ENCODE peak calls at places on chromosomes 7 and 10, in five cellular contexts. A is erythroblast; F is activated naive CD4-positive, alpha-beta T cell treated with anti-CD3 and anti-CD28 coated beads for 36 hours; V is posterior cingulate gyrus; W is NCI-H748 treated with DMSO at 0.1 percent for 48 hours. I is an unnamed sample.
A peak's percentile ranks its signal among the peaks of the same experiment; 100 is the strongest.

GRCh38 chr10:52525761-52526160 is 211.7 kb downstream of the DKK1 start:
- DNase-seq in W (no peak), V (no peak), A (no peak), F (no peak), I (no peak)

GRCh38 chr10:94108200-94108599 is 114.5 kb downstream of the PLCE1 start:
- DNase-seq in A (no peak), V (no peak), W (no peak), F (peak; percentile 4), I (no peak)

GRCh38 chr10:9379183-9379582 is 1324.7 kb downstream of the GATA3 start:
- DNase-seq in A (no peak), W (no peak), V (peak; percentile 60), F (no peak), I (no peak)

GRCh38 chr10:133134411-133135115 is 25.5 kb upstream of the KNDC1 start:
- DNase-seq in V (peak; percentile 72), W (no peak), A (no peak), F (no peak), I (no peak)

GRCh38 chr7:55261386-55261770 is 103.8 kb upstream of the LANCL2 start:
- DNase-seq in V (peak; percentile 34), W (no peak), A (no peak), F (no peak), I (no peak)

GRCh38 chr10:60661627-60662026 is 116.7 kb upstream of the CDK1 start:
- DNase-seq in V (no peak), A (no peak), F (no peak), W (no peak), I (no peak)

GRCh38 chr7:77867208-77867915 is 68.8 kb downstream of the PHTF2 start:
- DNase-seq in A (no peak), W (no peak), F (no peak), V (no peak), I (no peak)

GRCh38 chr7:11847336-11847735 is 15.3 kb upstream of the THSD7A start:
- DNase-seq in V (no peak), A (no peak), W (no peak), F (no peak), I (no peak)

GRCh38 chr10:122863796-122864592 is 15.4 kb downstream of the FAM24B start:
- DNase-seq in V (no peak), F (no peak), W (no peak), A (no peak), I (no peak)

GRCh38 chr7:150959739-150960734 is 18.1 kb downstream of the KCNH2 start:
- DNase-seq in F (peak; percentile 58), A (peak; percentile 99), V (no peak), W (no peak), I (no peak)

GRCh38 chr10:126247454-126247975 is 140.8 kb downstream of the ADAM12 start:
- DNase-seq in F (no peak), W (no peak), V (no peak), A (no peak), I (no peak)

GRCh38 chr7:104894998-104895850 is 118.8 kb upstream of the KMT2E start:
- DNase-seq in F (no peak), V (no peak), W (no peak), A (no peak), I (no peak)

GRCh38 chr10:72685264-72685921 is 6.5 kb upstream of the MCU start:
- DNase-seq in A (no peak), W (no peak), V (no peak), F (no peak), I (no peak)

GRCh38 chr7:134834689-134835462 is 55.4 kb downstream of the CALD1 start:
- DNase-seq in W (no peak), F (no peak), A (peak; percentile 96), V (no peak), I (no peak)

GRCh38 chr7:74598558-74598957 is 59.0 kb upstream of the GTF2I start:
- DNase-seq in V (no peak), F (no peak), W (no peak), A (no peak), I (no peak)

GRCh38 chr7:44805950-44806349 is 9.5 kb downstream of the PPIA start:
- DNase-seq in A (no peak), W (no peak), F (no peak), V (no peak), I (no peak)

GRCh38 chr7:20083781-20084180 is 133.4 kb downstream of the MACC1 start:
- DNase-seq in V (no peak), A (no peak), F (peak; percentile 5), W (no peak), I (no peak)

GRCh38 chr10:13913890-13914289 is 327.1 kb downstream of the PRPF18 start:
- DNase-seq in F (no peak), V (peak; percentile 74), W (no peak), A (no peak), I (no peak)

GRCh38 chr7:33590902-33591301 is 314.4 kb upstream of the BMPER start:
- DNase-seq in W (no peak), F (no peak), A (no peak), V (no peak), I (no peak)

GRCh38 chr10:27535312-27535711 is 31.2 kb downstream of the RAB18 start:
- DNase-seq in A (no peak), V (no peak), F (no peak), W (no peak), I (no peak)

GRCh38 chr10:119198438-119198837 is 8.9 kb upstream of the GRK5 start:
- DNase-seq in A (peak; percentile 40), F (peak; percentile 78), W (no peak), V (no peak), I (no peak)

GRCh38 chr10:127175357-127176110 is 20.9 kb downstream of the INSYN2A start:
- DNase-seq in V (no peak), F (no peak), A (no peak), W (no peak), I (no peak)

GRCh38 chr10:110540038-110540437 is 27.5 kb upstream of the SMC3 start:
- DNase-seq in W (no peak), V (no peak), F (no peak), A (no peak), I (no peak)

GRCh38 chr10:74177140-74177677 is 26.2 kb downstream of the ADK start:
- DNase-seq in F (peak; percentile 56), A (peak; percentile 68), V (peak; percentile 83), W (peak; percentile 0), I (no peak)

GRCh38 chr7:55117286-55117685 is 98.5 kb downstream of the EGFR start:
- DNase-seq in W (no peak), A (no peak), F (no peak), V (no peak), I (no peak)

GRCh38 chr7:121752706-121753105 is 120.3 kb upstream of the PTPRZ1 start:
- DNase-seq in W (peak; percentile 25), V (no peak), F (no peak), A (no peak), I (peak; percentile 16)

GRCh38 chr7:155680864-155681263 is 36.4 kb downstream of the RBM33 start:
- DNase-seq in V (no peak), A (peak; percentile 50), F (no peak), W (no peak), I (no peak)

GRCh38 chr10:86286591-86287421 is 79.8 kb downstream of the GRID1 start:
- DNase-seq in F (no peak), A (no peak), W (no peak), V (peak; percentile 75), I (no peak)

GRCh38 chr7:44622342-44623151 is 16.1 kb downstream of the OGDH start:
- DNase-seq in F (peak; percentile 69), A (no peak), V (no peak), W (no peak), I (no peak)